ENCODE peak calls at places on chromosomes 7 and 10, in six cellular contexts. V is neural progenitor cell; S is aorta; B is HCT116; K is CD8-positive, alpha-beta T cell; Y is colonic mucosa. G is an unnamed sample.

GRCh38 chr10:48417374-48417773 is 110.9 kb downstream of the MAPK8 start:
- DNase-seq in V (no peak), S (no peak), B (no peak), K (no peak), Y (no peak), G (no peak)

GRCh38 chr7:40221836-40222235 is 87.0 kb downstream of the SUGCT start:
- DNase-seq in V (no peak), S (no peak), B (no peak), K (no peak), Y (no peak), G (no peak)

GRCh38 chr10:68406111-68406814 is 814 bp downstream of the RUFY2 start:
- DNase-seq in V (peak; percentile 87), S (peak; percentile 87), B (no peak), K (no peak), Y (peak; percentile 65), G (no peak)

GRCh38 chr10:98377536-98377935 is 37.4 kb downstream of the PYROXD2 start:
- DNase-seq in V (no peak), S (no peak), B (no peak), K (no peak), Y (no peak), G (no peak)

GRCh38 chr10:72041491-72041890 is 46.9 kb downstream of the SPOCK2 start:
- DNase-seq in V (no peak), S (no peak), B (no peak), K (no peak), Y (no peak), G (no peak)

GRCh38 chr10:35838080-35838479 is 196.0 kb upstream of the FZD8 start:
- DNase-seq in V (no peak), S (no peak), B (no peak), K (no peak), Y (no peak), G (no peak)

GRCh38 chr7:42197391-42197790 is 39.6 kb downstream of the GLI3 start:
- DNase-seq in V (peak; percentile 75), S (no peak), B (no peak), K (no peak), Y (no peak), G (no peak)

GRCh38 chr10:98312349-98312748 is 44.4 kb upstream of the LOXL4 start:
- DNase-seq in V (no peak), S (no peak), B (no peak), K (no peak), Y (no peak), G (no peak)

GRCh38 chr10:131770946-131771633 is 129.7 kb upstream of the PPP2R2D start:
- DNase-seq in V (no peak), S (no peak), B (no peak), K (no peak), Y (no peak), G (no peak)

GRCh38 chr10:58919927-58920654 is 256.4 kb upstream of the PHYHIPL start:
- DNase-seq in V (peak; percentile 24), S (no peak), B (peak; percentile 94), K (no peak), Y (no peak), G (no peak)

GRCh38 chr7:130891254-130892094 is 157.5 kb upstream of the KLF14 start:
- DNase-seq in V (no peak), S (peak; percentile 85), B (peak; percentile 88), K (no peak), Y (no peak), G (no peak)

GRCh38 chr10:121610798-121611325 is 12.6 kb upstream of the FGFR2 start:
- DNase-seq in V (no peak), S (no peak), B (no peak), K (no peak), Y (no peak), G (no peak)

GRCh38 chr10:91340613-91341362 is 69.4 kb upstream of the HECTD2 start:
- DNase-seq in V (no peak), S (no peak), B (no peak), K (no peak), Y (no peak), G (no peak)

GRCh38 chr7:128859232-128860157 is 3.2 kb upstream of the ATP6V1F start:
- DNase-seq in V (no peak), S (no peak), B (no peak), K (no peak), Y (no peak), G (no peak)

GRCh38 chr7:156969972-156970420 is 20.5 kb downstream of the NOM1 start:
- DNase-seq in V (no peak), S (no peak), B (no peak), K (no peak), Y (no peak), G (no peak)

GRCh38 chr7:1140481-1141104 is 19.4 kb downstream of the ZFAND2A start:
- DNase-seq in V (no peak), S (peak; percentile 27), B (no peak), K (no peak), Y (no peak), G (no peak)

GRCh38 chr10:25061711-25062455 is 45.5 kb downstream of the THNSL1 start:
- DNase-seq in V (no peak), S (no peak), B (no peak), K (no peak), Y (no peak), G (no peak)

GRCh38 chr10:76281704-76282103 is 850.3 kb downstream of the LRMDA start:
- DNase-seq in V (no peak), S (no peak), B (no peak), K (no peak), Y (no peak), G (no peak)

GRCh38 chr10:8279598-8279997 is 225.1 kb downstream of the GATA3 start:
- DNase-seq in V (no peak), S (no peak), B (no peak), K (no peak), Y (no peak), G (no peak)

GRCh38 chr7:100630066-100630465 is 11.3 kb downstream of the TFR2 start:
- DNase-seq in V (no peak), S (no peak), B (no peak), K (no peak), Y (no peak), G (no peak)

GRCh38 chr10:338176-339037 is 203.2 kb downstream of the ZMYND11 start:
- DNase-seq in V (no peak), S (peak; percentile 84), B (no peak), K (no peak), Y (no peak), G (no peak)

GRCh38 chr10:71796749-71797405 is 23.6 kb upstream of the VSIR start:
- DNase-seq in V (no peak), S (no peak), B (no peak), K (no peak), Y (no peak), G (no peak)

DNA sequence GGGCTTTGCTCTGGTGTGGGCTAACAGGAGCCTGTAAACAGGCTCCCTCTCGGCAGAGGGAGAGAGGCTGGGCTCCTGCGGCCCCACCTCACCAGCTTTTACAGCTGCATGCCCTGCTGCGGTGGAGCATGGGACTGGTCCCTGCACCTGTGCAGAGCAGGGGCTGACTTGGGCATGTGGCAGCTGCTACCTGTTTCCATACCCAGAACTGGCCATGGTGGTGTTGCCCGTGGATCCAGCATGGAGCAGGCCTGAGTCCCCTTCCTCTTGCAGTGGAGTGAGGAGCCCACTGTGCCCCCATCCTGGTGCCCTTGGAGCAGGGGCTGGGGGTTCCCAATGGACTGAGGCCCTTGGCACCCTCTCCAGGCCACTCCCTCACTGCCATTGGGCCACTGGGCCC is 91.9 kb upstream of the MGMT start:
- DNase-seq in V (no peak), S (no peak), B (no peak), K (no peak), Y (no peak), G (no peak)
- H3K4me3 ChIP-seq in V (no peak overlapping the region), S (no peak overlapping the region), B (no peak overlapping the region), K (no peak overlapping the region), Y (no peak overlapping the region), G (no peak overlapping the region)

GRCh38 chr10:117541405-117541908 is 1.1 kb upstream of the EMX2 start:
- DNase-seq in V (peak; percentile 90), S (no peak), B (no peak), K (no peak), Y (no peak), G (no peak)

GRCh38 chr10:117541909-117542705 is 439 bp upstream of the EMX2 start:
- DNase-seq in V (peak; percentile 96), S (no peak), B (no peak), K (no peak), Y (no peak), G (no peak)

GRCh38 chr10:117543999-117544728 is 1.6 kb downstream of the EMX2 start:
- DNase-seq in V (peak; percentile 73), S (peak; percentile 67), B (no peak), K (no peak), Y (no peak), G (no peak)

GRCh38 chr10:117543245-117543998 is 876 bp downstream of the EMX2 start:
- DNase-seq in V (peak; percentile 86), S (peak; percentile 81), B (no peak), K (no peak), Y (no peak), G (no peak)

DNA sequence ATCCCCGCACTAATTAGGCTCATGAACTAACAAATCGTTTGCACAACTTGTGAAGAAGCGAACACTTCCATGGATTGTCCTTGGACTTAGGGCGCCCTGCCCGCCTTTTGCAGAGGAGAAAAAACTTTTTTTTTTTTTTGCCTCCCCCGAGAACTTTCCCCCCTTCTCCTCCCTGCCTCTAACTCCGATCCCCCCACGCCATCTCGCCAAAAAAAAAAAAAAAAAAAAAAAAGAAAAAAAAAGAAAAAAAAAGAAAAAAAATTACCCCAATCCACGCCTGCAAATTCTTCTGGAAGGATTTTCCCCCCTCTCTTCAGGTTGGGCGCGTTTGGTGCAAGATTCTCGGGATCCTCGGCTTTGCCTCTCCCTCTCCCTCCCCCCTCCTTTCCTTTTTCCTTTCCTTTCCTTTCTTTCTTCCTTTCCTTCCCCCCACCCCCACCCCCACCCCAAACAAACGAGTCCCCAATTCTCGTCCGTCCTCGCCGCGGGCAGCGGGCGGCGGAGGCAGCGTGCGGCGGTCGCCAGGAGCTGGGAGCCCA is at the start of gene EMX2:
- DNase-seq in V (no peak), S (no peak), B (no peak), K (no peak), Y (no peak), G (no peak)
- H3K4me3 ChIP-seq in V (peak within 1 kb of the TSS; percentile 83), S (no peak within 1 kb of the TSS), B (no peak within 1 kb of the TSS), K (no peak within 1 kb of the TSS), Y (no peak within 1 kb of the TSS), G (no peak within 1 kb of the TSS)

GRCh38 chr7:2568521-2569223 is 9.9 kb downstream of the IQCE start:
- DNase-seq in V (no peak), S (peak; percentile 46), B (no peak), K (no peak), Y (no peak), G (no peak)

GRCh38 chr7:2566348-2566889 is 7.6 kb downstream of the IQCE start:
- DNase-seq in V (no peak), S (peak; percentile 6), B (no peak), K (no peak), Y (no peak), G (no peak)

GRCh38 chr7:2564970-2565546 is 6.3 kb downstream of the IQCE start:
- DNase-seq in V (no peak), S (peak; percentile 39), B (no peak), K (no peak), Y (peak; percentile 69), G (no peak)

GRCh38 chr7:2567663-2568238 is 9.0 kb downstream of the IQCE start:
- DNase-seq in V (peak; percentile 76), S (peak; percentile 72), B (no peak), K (no peak), Y (no peak), G (no peak)

GRCh38 chr7:2566890-2567662 is 8.3 kb downstream of the IQCE start:
- DNase-seq in V (no peak), S (peak; percentile 68), B (no peak), K (no peak), Y (peak; percentile 52), G (no peak)
- H3K4me3 ChIP-seq in V (no peak overlapping the region), S (no peak overlapping the region), B (no peak overlapping the region), K (no peak overlapping the region), Y (no peak overlapping the region), G (no peak overlapping the region)

GRCh38 chr10:33032354-33033254 is 74.6 kb upstream of the ITGB1 start:
- DNase-seq in V (no peak), S (no peak), B (peak; percentile 36), K (no peak), Y (no peak), G (peak; percentile 14)
- H3K4me3 ChIP-seq in V (no peak overlapping the region), S (no peak overlapping the region), B (peak overlapping the region; percentile 33), K (no peak overlapping the region), Y (no peak overlapping the region), G (no peak overlapping the region)